ENCODE peak calls at places on chromosomes 3 and 15, in six cellular contexts. A, T, H, P, L and R are unnamed samples.

GRCh38 chr3:71069797-71070196 is 513.7 kb downstream of the FOXP1 start:
- DNase-seq in H (peak; percentile 44), P (peak; percentile 65), A (peak; percentile 42), T (peak; percentile 56), L (peak; percentile 72), R (peak; percentile 86)

GRCh38 chr3:101962055-101962454 is 112.7 kb downstream of the NFKBIZ start:
- DNase-seq in L (no peak), P (no peak), T (no peak), H (no peak), A (no peak), R (no peak)

GRCh38 chr15:95733931-95734330 is 596.6 kb upstream of the NR2F2 start:
- DNase-seq in L (no peak), A (no peak), P (no peak), H (no peak), T (no peak), R (peak; percentile 21)

GRCh38 chr3:181757694-181758306 is 46.1 kb downstream of the SOX2 start:
- DNase-seq in T (no peak), A (no peak), L (peak; percentile 37), P (peak; percentile 77), H (no peak), R (no peak)

GRCh38 chr3:50299929-50300680 is 900 bp upstream of the HYAL3 start:
- DNase-seq in H (no peak), A (no peak), T (no peak), P (no peak), L (no peak), R (no peak)

GRCh38 chr3:45947361-45947760 is 4.1 kb downstream of the CXCR6 start:
- DNase-seq in P (no peak), H (no peak), T (no peak), A (no peak), L (no peak), R (no peak)

GRCh38 chr3:124373524-124373923 is 356.7 kb upstream of the UMPS start:
- DNase-seq in P (no peak), L (no peak), H (peak; percentile 67), T (no peak), A (no peak), R (no peak)

GRCh38 chr3:129655326-129655725 is 48.9 kb upstream of the PLXND1 start:
- DNase-seq in H (no peak), L (no peak), P (no peak), A (no peak), T (no peak), R (no peak)

GRCh38 chr15:31483053-31483923 is 156.7 kb downstream of the KLF13 start:
- DNase-seq in A (no peak), T (no peak), L (peak; percentile 73), H (no peak), P (no peak), R (no peak)

GRCh38 chr3:48016336-48016973 is at the start of gene MAP4:
- DNase-seq in L (no peak), H (no peak), T (no peak), P (no peak), A (no peak), R (no peak)

GRCh38 chr3:10521772-10522441 is 16.5 kb upstream of the ATP2B2 start:
- DNase-seq in T (no peak), P (no peak), H (no peak), L (no peak), A (no peak), R (no peak)

GRCh38 chr3:172201136-172201989 is 162.0 kb downstream of the FNDC3B start:
- DNase-seq in H (no peak), T (peak; percentile 26), L (no peak), A (peak; percentile 65), P (no peak), R (no peak)

GRCh38 chr3:181417748-181418147 is 294.0 kb upstream of the SOX2 start:
- DNase-seq in P (peak; percentile 43), L (peak; percentile 28), A (peak; percentile 12), T (peak; percentile 36), H (no peak), R (no peak)

GRCh38 chr3:36165509-36165908 is 214.8 kb upstream of the STAC start:
- DNase-seq in P (no peak), L (no peak), A (no peak), T (no peak), H (no peak), R (no peak)

GRCh38 chr3:110743202-110743601 is 328.4 kb upstream of the NECTIN3 start:
- DNase-seq in A (peak; percentile 53), H (no peak), P (peak; percentile 5), T (no peak), L (peak; percentile 21), R (no peak)

GRCh38 chr3:102114264-102114979 is 265.1 kb downstream of the NFKBIZ start:
- DNase-seq in L (no peak), P (no peak), A (no peak), H (no peak), T (no peak), R (no peak)

GRCh38 chr3:192933779-192934456 is 16.3 kb upstream of the MB21D2 start:
- DNase-seq in P (no peak), L (no peak), A (no peak), T (no peak), H (no peak), R (peak; percentile 29)

GRCh38 chr15:68314563-68314962 is 37.0 kb downstream of the FEM1B start:
- DNase-seq in A (no peak), P (no peak), H (no peak), L (no peak), T (peak; percentile 7), R (no peak)

GRCh38 chr15:57993409-57993808 is 72.1 kb downstream of the ALDH1A2 start:
- DNase-seq in A (no peak), T (no peak), P (no peak), H (no peak), L (no peak), R (no peak)

GRCh38 chr15:40755821-40756220 is 767 bp upstream of the RMDN3 start:
- DNase-seq in P (no peak), H (no peak), A (no peak), L (peak; percentile 18), T (no peak), R (no peak)

GRCh38 chr3:144031938-144032337 is 60.3 kb downstream of the DIPK2A start:
- DNase-seq in L (no peak), T (no peak), P (peak; percentile 3), A (no peak), H (no peak), R (peak; percentile 12)

GRCh38 chr15:61634837-61635236 is 405.7 kb upstream of the RORA start:
- DNase-seq in L (no peak), P (no peak), H (no peak), A (no peak), T (no peak), R (no peak)
- H3K27me3 ChIP-seq in L (peaks cover 3% of the 10 kb centered on the region), P (no peaks in the 10 kb centered on the region), H (no peaks in the 10 kb centered on the region), A (no peaks in the 10 kb centered on the region), T (no peaks in the 10 kb centered on the region), R (peaks cover 23% of the 10 kb centered on the region)

GRCh38 chr3:141083831-141084624 is 32.9 kb downstream of the SPSB4 start:
- DNase-seq in H (no peak), T (peak; percentile 51), P (peak; percentile 86), L (no peak), A (peak; percentile 36), R (no peak)

GRCh38 chr3:141089339-141090152 is 38.4 kb downstream of the SPSB4 start:
- DNase-seq in T (no peak), P (no peak), A (no peak), H (no peak), L (peak; percentile 44), R (no peak)

GRCh38 chr3:141086188-141086587 is 35.0 kb downstream of the SPSB4 start:
- DNase-seq in P (no peak), L (no peak), T (no peak), A (no peak), H (no peak), R (no peak)

GRCh38 chr3:141085331-141086047 is 34.3 kb downstream of the SPSB4 start:
- DNase-seq in P (no peak), L (no peak), A (no peak), H (no peak), T (no peak), R (no peak)

GRCh38 chr3:141087071-141087824 is 36.1 kb downstream of the SPSB4 start:
- DNase-seq in T (no peak), A (no peak), H (no peak), P (no peak), L (no peak), R (no peak)
- H3K27ac ChIP-seq in T (no peak overlapping the region), A (no peak overlapping the region), H (no peak overlapping the region), P (no peak overlapping the region), L (no peak overlapping the region), R (no peak overlapping the region)

GRCh38 chr15:94029495-94029894 is 201.9 kb upstream of the MCTP2 start:
- DNase-seq in A (no peak), L (no peak), H (no peak), T (no peak), P (no peak), R (peak; percentile 40)

GRCh38 chr15:94028809-94029208 is 202.6 kb upstream of the MCTP2 start:
- DNase-seq in A (no peak), L (no peak), P (no peak), H (no peak), T (no peak), R (no peak)

GRCh38 chr15:94028121-94028520 is 203.2 kb upstream of the MCTP2 start:
- DNase-seq in A (no peak), P (no peak), T (no peak), L (no peak), H (no peak), R (no peak)

GRCh38 chr15:94027571-94027970 is 203.8 kb upstream of the MCTP2 start:
- DNase-seq in P (no peak), L (no peak), A (no peak), H (no peak), T (no peak), R (no peak)

DNA sequence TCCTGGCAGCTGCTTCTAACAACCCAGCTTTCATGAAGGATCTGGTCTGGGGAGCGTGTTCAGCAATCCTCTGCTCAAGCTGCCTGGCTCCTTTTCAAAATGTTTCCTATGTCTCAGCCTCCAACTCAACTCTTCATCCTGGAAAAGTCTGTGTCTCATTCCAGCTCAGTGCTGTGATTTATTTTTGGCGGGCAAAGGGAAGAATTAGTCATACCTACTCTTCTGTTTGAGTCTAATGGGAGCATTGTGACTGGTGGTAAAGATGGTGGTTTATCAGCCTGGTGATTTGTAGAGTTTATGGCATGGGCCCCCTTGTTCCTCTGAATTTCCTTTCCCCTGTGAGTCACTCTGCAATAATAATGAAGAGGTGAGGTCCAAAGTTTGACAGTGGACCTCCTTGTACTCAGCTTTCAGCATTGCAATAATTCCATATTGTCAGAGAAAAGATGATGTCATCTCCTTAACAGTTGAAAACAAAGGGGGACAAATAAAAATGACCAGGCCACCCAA is 204.8 kb upstream of the MCTP2 start:
- DNase-seq in P (no peak), T (no peak), H (no peak), A (peak; percentile 73), L (no peak), R (peak; percentile 65)
- TF ChIP-seq EZH2phosphoT487 in P (no peak), T (no peak), H (no peak), A (no peak), L (no peak), R (no peak)

GRCh38 chr3:14307953-14308352 is 94.5 kb upstream of the SLC6A6 start:
- DNase-seq in L (no peak), A (no peak), T (no peak), P (no peak), H (no peak), R (no peak)

GRCh38 chr3:14317057-14317553 is 85.3 kb upstream of the SLC6A6 start:
- DNase-seq in P (peak; percentile 33), T (no peak), H (no peak), L (peak; percentile 25), A (no peak), R (peak; percentile 41)

GRCh38 chr3:14306167-14306566 is 96.2 kb upstream of the SLC6A6 start:
- DNase-seq in P (no peak), H (no peak), T (no peak), L (no peak), A (no peak), R (no peak)

GRCh38 chr3:14312375-14312774 is 90.0 kb upstream of the SLC6A6 start:
- DNase-seq in P (no peak), L (no peak), H (no peak), A (peak; percentile 39), T (no peak), R (no peak)

GRCh38 chr3:14311722-14312121 is 90.7 kb upstream of the SLC6A6 start:
- DNase-seq in L (no peak), T (no peak), H (no peak), P (no peak), A (no peak), R (no peak)
- H3K27me3 ChIP-seq in L (no peaks in the 10 kb centered on the region), T (peaks cover 31% of the 10 kb centered on the region), H (peaks cover 53% of the 10 kb centered on the region), P (peaks cover 11% of the 10 kb centered on the region), A (no peaks in the 10 kb centered on the region), R (peaks cover 82% of the 10 kb centered on the region)